ENCODE peak calls at places on chromosome 9, in six cellular contexts. L is esophagus muscularis mucosa, S is stomach, H is H1, X is GM12891, N is breast epithelium. P is an unnamed sample.

GRCh38 chr9:38339087-38339486 is 53.4 kb upstream of the ALDH1B1 start:
- DNase-seq in H (no peak), L (no peak), S (no peak), N (no peak), X (no peak), P (peak)

GRCh38 chr9:5510360-5510931 is at the start of gene PDCD1LG2:
- DNase-seq in X (no peak), N (no peak), H (no peak), L (no peak), S (no peak), P (no peak)

GRCh38 chr9:111118256-111118950 is 80.1 kb upstream of the LPAR1 start:
- DNase-seq in N (no peak), S (no peak), X (no peak), L (no peak), H (no peak), P (no peak)

GRCh38 chr9:137240841-137241489 is at the start of gene TUBB4B:
- DNase-seq in X (peak), N (peak), S (peak), H (peak), L (peak), P (peak)

GRCh38 chr9:136088939-136089696 is 6.0 kb downstream of the NACC2 start:
- DNase-seq in H (no peak), S (no peak), X (no peak), L (no peak), N (no peak), P (no peak)

GRCh38 chr9:135507104-135508035 is 6.9 kb downstream of the MRPS2 start:
- DNase-seq in S (no peak), N (no peak), L (no peak), H (no peak), X (no peak), P (no peak)

GRCh38 chr9:34333836-34334235 is 4.5 kb downstream of the NUDT2 start:
- DNase-seq in X (no peak), N (no peak), L (no peak), S (no peak), H (no peak), P (no peak)

GRCh38 chr9:113579270-113580040 is 115.9 kb downstream of the RGS3 start:
- DNase-seq in L (no peak), N (no peak), H (no peak), S (peak), X (no peak), P (no peak)

GRCh38 chr9:3246231-3246630 is 279.6 kb downstream of the RFX3 start:
- DNase-seq in L (no peak), N (no peak), X (no peak), H (no peak), S (no peak), P (no peak)

GRCh38 chr9:29440449-29440848 is 1867.2 kb upstream of the C9orf72 start:
- DNase-seq in S (no peak), N (no peak), X (no peak), L (no peak), H (no peak), P (no peak)

GRCh38 chr9:136530472-136531089 is 15.3 kb downstream of the NOTCH1 start:
- DNase-seq in X (no peak), N (no peak), L (no peak), S (no peak), H (peak), P (no peak)

GRCh38 chr9:124342946-124343485 is 72.2 kb downstream of the PSMB7 start:
- DNase-seq in N (peak), S (no peak), L (peak), X (no peak), H (no peak), P (no peak)

GRCh38 chr9:86695904-86696424 is 251.3 kb downstream of the GAS1 start:
- DNase-seq in X (no peak), N (no peak), L (peak), S (no peak), H (no peak), P (no peak)

GRCh38 chr9:124327488-124327887 is 69.7 kb downstream of the NEK6 start:
- DNase-seq in X (no peak), H (no peak), N (no peak), L (no peak), S (no peak), P (no peak)

GRCh38 chr9:72982161-72982799 is 29.4 kb upstream of the ALDH1A1 start:
- DNase-seq in X (no peak), N (no peak), H (no peak), L (no peak), S (no peak), P (no peak)

GRCh38 chr9:72465602-72466001 is 55.8 kb upstream of the TMC1 start:
- DNase-seq in N (no peak), X (no peak), H (no peak), L (no peak), S (no peak), P (no peak)

GRCh38 chr9:88502552-88503034 is 32.4 kb upstream of the NXNL2 start:
- DNase-seq in N (no peak), X (no peak), S (no peak), H (no peak), L (no peak), P (no peak)

GRCh38 chr9:77433675-77434445 is 214.3 kb downstream of the GNA14 start:
- DNase-seq in N (peak), L (no peak), X (peak), H (no peak), S (peak), P (no peak)

GRCh38 chr9:86434039-86434726 is 80.0 kb upstream of the TUT7 start:
- DNase-seq in S (no peak), N (peak), L (no peak), H (no peak), X (peak), P (peak)

GRCh38 chr9:3708751-3709150 is 182.9 kb upstream of the RFX3 start:
- DNase-seq in L (no peak), H (no peak), N (peak), S (no peak), X (no peak), P (no peak)

GRCh38 chr9:123686131-123686848 is 243.6 kb downstream of the DENND1A start:
- DNase-seq in L (no peak), H (no peak), N (no peak), X (no peak), S (no peak), P (no peak)

GRCh38 chr9:21030389-21031035 is 928 bp downstream of the HACD4 start:
- DNase-seq in X (peak), N (no peak), S (no peak), L (no peak), H (no peak), P (no peak)

GRCh38 chr9:129677456-129677855 is 12.0 kb downstream of the PRRX2 start:
- DNase-seq in X (no peak), H (peak), L (no peak), N (peak), S (no peak), P (no peak)

GRCh38 chr9:70079364-70080103 is 35.9 kb downstream of the MAMDC2 start:
- DNase-seq in H (no peak), L (no peak), N (no peak), S (no peak), X (no peak), P (no peak)

GRCh38 chr9:116115731-116116353 is 37.7 kb upstream of the PAPPA start:
- DNase-seq in N (no peak), L (no peak), H (no peak), S (no peak), X (no peak), P (no peak)

DNA sequence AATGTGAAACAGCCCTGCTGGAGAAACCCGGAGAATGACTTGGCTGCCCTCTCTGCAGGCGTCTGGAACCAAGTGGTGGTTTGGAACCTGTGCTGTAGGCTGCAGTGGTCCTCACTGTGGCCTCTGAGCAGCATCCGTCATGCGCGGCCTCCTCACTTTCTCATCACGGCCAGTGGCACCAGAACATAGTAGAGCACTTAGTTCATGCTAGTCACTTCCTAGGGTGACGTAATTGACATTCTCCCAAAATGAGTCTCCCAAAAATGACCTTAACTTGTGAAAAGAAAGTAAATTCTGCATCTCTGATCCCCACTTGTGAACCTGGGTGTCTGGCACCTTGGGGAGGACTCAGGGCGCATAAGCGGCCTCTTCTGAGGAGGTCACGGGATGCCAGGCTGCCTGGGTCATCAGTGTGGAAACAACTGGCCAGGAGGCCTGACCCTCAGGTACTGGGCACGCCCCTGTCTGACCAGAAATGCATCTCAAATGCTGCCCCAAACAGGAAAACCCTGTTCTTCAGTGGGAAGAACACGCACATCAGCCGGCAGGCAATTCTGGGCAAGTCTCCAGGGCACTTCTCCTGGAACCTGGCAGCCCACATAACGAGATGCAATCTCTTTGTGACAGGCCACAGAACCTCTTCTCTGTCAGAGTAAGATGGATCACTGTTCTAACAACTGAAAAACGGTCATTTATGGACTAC is 36.6 kb upstream of the SPTLC1 start:
- DNase-seq in L (peak), H (no peak), S (no peak), X (no peak), N (peak), P (no peak)
- TF ChIP-seq POLR2AphosphoS5 in L (no peak), H (no peak), S (no peak), X (no peak), N (no peak), P (peak)

GRCh38 chr9:96381696-96382095 is 1.8 kb downstream of the SLC35D2 start:
- DNase-seq in L (no peak), N (no peak), S (no peak), H (no peak), X (no peak), P (no peak)

GRCh38 chr9:96382839-96383164 is 709 bp downstream of the SLC35D2 start:
- DNase-seq in S (no peak), X (no peak), L (no peak), H (no peak), N (no peak), P (no peak)

GRCh38 chr9:96382175-96382574 is 1.3 kb downstream of the SLC35D2 start:
- DNase-seq in N (no peak), S (no peak), L (no peak), X (no peak), H (no peak), P (no peak)

GRCh38 chr9:96386157-96386556 is 2.6 kb upstream of the SLC35D2 start:
- DNase-seq in H (no peak), N (no peak), L (no peak), S (no peak), X (no peak), P (no peak)

GRCh38 chr9:96383165-96383939 is at the start of gene SLC35D2:
- DNase-seq in H (peak), S (peak), X (peak), N (no peak), L (no peak), P (no peak)
- TF ChIP-seq POLR2A in H (no peak), S (no peak), X (no peak), N (no peak), L (no peak), P (no peak)

GRCh38 chr9:128457207-128457606 is 1.4 kb downstream of the ODF2 start:
- DNase-seq in S (no peak), L (no peak), N (no peak), X (no peak), H (peak), P (no peak)

GRCh38 chr9:128454991-128455390 is 815 bp upstream of the ODF2 start:
- DNase-seq in L (no peak), S (no peak), N (no peak), H (no peak), X (no peak), P (no peak)

GRCh38 chr9:128459011-128459410 is 3.2 kb downstream of the ODF2 start:
- DNase-seq in L (no peak), X (no peak), N (no peak), H (no peak), S (no peak), P (no peak)

GRCh38 chr9:128455849-128456612 is at the start of gene ODF2:
- DNase-seq in X (peak), H (peak), S (peak), N (peak), L (peak), P (peak)

GRCh38 chr9:128456613-128457061 is 831 bp downstream of the ODF2 start:
- DNase-seq in L (no peak), N (peak), X (peak), S (peak), H (peak), P (no peak)
- TF ChIP-seq POLR2AphosphoS5 in L (no peak), N (no peak), X (no peak), S (no peak), H (no peak), P (peak)

GRCh38 chr9:107043886-107044285 is 180.9 kb downstream of the ZNF462 start:
- DNase-seq in S (no peak), H (no peak), L (no peak), N (peak), X (no peak), P (no peak)
- TF ChIP-seq POLR2A in S (no peak), H (no peak), L (no peak), N (no peak), X (no peak), P (no peak)

GRCh38 chr9:112439171-112439570 is 47.5 kb upstream of the KIAA1958 start:
- DNase-seq in X (no peak), H (no peak), N (no peak), L (no peak), S (no peak), P (no peak)

GRCh38 chr9:112430006-112430522 is 50.2 kb downstream of the HSDL2 start:
- DNase-seq in H (no peak), S (no peak), N (no peak), X (no peak), L (no peak), P (no peak)

GRCh38 chr9:112433715-112434392 is 52.8 kb upstream of the KIAA1958 start:
- DNase-seq in X (no peak), N (no peak), L (no peak), S (no peak), H (no peak), P (no peak)

GRCh38 chr9:112437406-112437805 is 49.2 kb upstream of the KIAA1958 start:
- DNase-seq in H (no peak), S (no peak), X (no peak), N (no peak), L (no peak), P (no peak)

DNA sequence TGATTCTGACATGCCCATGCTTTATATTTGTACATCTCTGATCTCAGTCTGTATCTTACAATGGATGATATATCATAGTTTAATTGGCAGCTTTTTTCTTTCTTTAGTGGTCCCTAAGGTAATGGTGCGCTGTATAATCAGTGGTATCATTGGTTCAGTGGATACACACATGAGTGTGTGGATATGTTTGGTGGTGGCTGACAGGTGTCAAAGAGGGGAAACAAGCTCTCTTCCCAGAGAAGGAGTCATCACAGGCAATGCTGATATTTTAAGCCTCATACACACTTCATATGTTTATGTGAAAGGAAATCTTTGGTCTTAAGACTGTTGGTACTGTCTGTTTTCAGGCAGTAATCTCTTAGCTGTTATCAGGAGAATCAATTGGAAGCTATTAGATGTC is 52.1 kb upstream of the KIAA1958 start:
- DNase-seq in S (no peak), L (no peak), H (no peak), N (no peak), X (no peak), P (no peak)
- TF ChIP-seq POLR2AphosphoS5 in S (no peak), L (no peak), H (no peak), N (no peak), X (no peak), P (no peak)

GRCh38 chr9:133133680-133134418 is 12.8 kb upstream of the RALGDS start:
- DNase-seq in N (peak), S (peak), X (peak), H (no peak), L (peak), P (no peak)
- TF ChIP-seq POLR2A in N (no peak), S (no peak), X (peak), H (no peak), L (peak), P (no peak)

GRCh38 chr9:109119439-109120203 is at the start of gene TMEM245:
- DNase-seq in S (peak), X (peak), N (peak), L (peak), H (peak), P (peak)
- TF ChIP-seq POLR2AphosphoS5 in S (peak), X (peak), N (peak), L (peak), H (peak), P (peak)

DNA sequence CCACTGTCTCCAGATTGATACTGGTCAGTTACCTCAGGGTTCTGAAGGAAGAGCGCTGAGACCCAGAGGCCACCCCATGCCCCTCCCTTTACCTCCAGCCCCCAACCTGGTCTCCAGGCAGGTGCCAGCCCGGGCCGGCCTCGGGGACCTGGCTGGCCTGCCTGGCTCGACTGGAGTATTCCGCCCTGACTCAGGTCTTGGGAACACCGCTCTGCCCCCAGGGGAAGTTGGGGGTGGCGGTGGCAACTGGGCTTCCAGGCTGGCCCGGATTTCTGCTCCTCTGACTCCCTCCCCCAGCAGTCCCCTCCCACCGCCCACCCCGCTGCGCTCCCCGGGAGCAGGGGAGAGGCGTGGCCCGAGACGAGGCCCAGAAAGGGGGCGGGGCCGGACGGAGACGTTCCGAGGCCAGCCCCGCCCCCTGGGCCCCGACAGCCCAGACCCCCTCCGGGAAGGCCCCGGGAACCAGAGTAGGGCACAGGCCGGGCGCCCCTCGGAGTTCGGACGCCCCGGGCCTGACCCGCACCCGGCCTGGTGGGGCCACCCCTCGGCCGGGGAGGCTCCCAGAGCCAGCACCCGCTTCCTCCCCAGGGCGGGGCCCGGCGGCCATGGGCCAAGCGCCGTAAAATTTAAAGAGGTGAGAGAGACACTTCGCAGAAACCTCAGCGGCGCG is 82.5 kb upstream of the ZBTB43 start:
- DNase-seq in X (peak), L (peak), N (peak), H (peak), S (peak), P (no peak)
- TF ChIP-seq POLR2A in X (no peak), L (no peak), N (peak), H (no peak), S (no peak), P (no peak)

GRCh38 chr9:105912868-105913516 is 218.7 kb downstream of the TMEM38B start:
- DNase-seq in X (no peak), L (no peak), H (no peak), N (no peak), S (no peak), P (no peak)
- TF ChIP-seq POLR2AphosphoS5 in X (no peak), L (no peak), H (no peak), N (no peak), S (no peak), P (no peak)

GRCh38 chr9:677461-678097 is 163.9 kb upstream of the DMRT1 start:
- DNase-seq in X (no peak), N (no peak), S (no peak), L (no peak), H (no peak), P (no peak)
- TF ChIP-seq POLR2A in X (no peak), N (no peak), S (no peak), L (no peak), H (no peak), P (no peak)

P was measured in vagina.